ENCODE peak calls at places on chromosome 1, in four cellular contexts. N, R, U and P are unnamed samples. For H3K27me3, H3K36me3 and H3K9me1, the result is how much of the 10 kb centered on the place peaks cover.

GRCh38 chr1:4310396-4310923 is 343.9 kb upstream of the AJAP1 start:
- DNase-seq in N (no peak), R (no peak), U (no peak), P (no peak)

GRCh38 chr1:173042806-173043205 is 7.9 kb downstream of the TNFSF18 start:
- DNase-seq in N (no peak), R (no peak), U (no peak), P (no peak)

GRCh38 chr1:202981939-202982338 is 14.9 kb upstream of the CYB5R1 start:
- DNase-seq in N (no peak), R (no peak), U (peak), P (no peak)

GRCh38 chr1:42784946-42785693 is at the start of gene TMEM269:
- DNase-seq in N (peak), R (no peak), U (no peak), P (no peak)

GRCh38 chr1:228150458-228151169 is 884 bp downstream of the GJC2 start:
- DNase-seq in N (no peak), R (peak), U (peak), P (no peak)

GRCh38 chr1:30111431-30111830 is 612.0 kb downstream of the MATN1 start:
- DNase-seq in N (peak), R (peak), U (peak), P (no peak)

GRCh38 chr1:4752059-4752458 is 97.7 kb downstream of the AJAP1 start:
- DNase-seq in N (no peak), R (no peak), U (no peak), P (no peak)

GRCh38 chr1:57927003-57927402 is 503.1 kb upstream of the DAB1 start:
- DNase-seq in N (no peak), R (no peak), U (no peak), P (no peak)

GRCh38 chr1:224502459-224503160 is 68.0 kb upstream of the WDR26 start:
- DNase-seq in N (peak), R (no peak), U (peak), P (no peak)

GRCh38 chr1:28811766-28812668 is at the start of gene OPRD1:
- DNase-seq in N (no peak), R (no peak), U (no peak), P (no peak)

GRCh38 chr1:25580933-25581332 is 35.7 kb upstream of the MAN1C1 start:
- DNase-seq in N (no peak), R (no peak), U (no peak), P (no peak)

GRCh38 chr1:173409613-173410012 is 67.5 kb upstream of the PRDX6 start:
- DNase-seq in N (peak), R (peak), U (no peak), P (no peak)

GRCh38 chr1:156898151-156898550 is 4.6 kb downstream of the PEAR1 start:
- DNase-seq in N (peak), R (peak), U (no peak), P (no peak)

GRCh38 chr1:39698568-39698967 is 7.3 kb upstream of the HPCAL4 start:
- DNase-seq in N (no peak), R (no peak), U (no peak), P (no peak)

GRCh38 chr1:50968884-50969610 is 998 bp upstream of the CDKN2C start:
- DNase-seq in N (peak), R (no peak), U (no peak), P (no peak)

GRCh38 chr1:39268112-39268581 is 63.7 kb downstream of the MACF1 start:
- DNase-seq in N (peak), R (peak), U (no peak), P (no peak)

GRCh38 chr1:36807262-36807661 is 227.1 kb downstream of the GRIK3 start:
- DNase-seq in N (no peak), R (no peak), U (no peak), P (no peak)

GRCh38 chr1:17168480-17168878 is 36.4 kb upstream of the PADI1 start:
- DNase-seq in N (no peak), R (peak), U (no peak), P (no peak)
- H3K27me3 ChIP-seq in N (under half), R (under half), U (under half), P (under half)

GRCh38 chr1:170601866-170602265 is 62.1 kb upstream of the PRRX1 start:
- DNase-seq in N (no peak), R (no peak), U (no peak), P (no peak)
- H3K36me3 ChIP-seq in N (under half), R (under half), U (under half), P (under half)

DNA sequence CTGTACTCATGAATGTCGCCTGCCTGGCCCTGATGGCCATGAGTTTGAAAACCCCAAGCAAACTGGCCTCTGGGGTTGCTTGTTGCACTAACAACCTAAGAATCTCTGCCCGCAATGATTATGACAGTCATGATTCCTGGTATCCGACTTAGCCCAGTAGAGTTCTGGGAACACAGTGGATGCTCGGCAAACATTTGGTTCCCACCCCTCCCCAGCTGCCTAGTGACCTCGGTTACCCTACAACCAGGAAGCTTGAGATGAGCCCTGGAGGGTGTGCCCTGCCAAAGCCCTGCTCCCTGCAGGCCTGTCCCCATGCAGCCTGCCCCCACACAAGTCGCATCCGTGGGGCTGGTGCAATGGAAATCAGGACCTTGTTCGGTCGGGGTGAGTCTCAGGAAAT is 76.0 kb upstream of the ZBTB40 start:
- DNase-seq in N (no peak), R (no peak), U (no peak), P (no peak)
- H3K9me1 ChIP-seq in N (under half), R (under half), U (under half), P (under half)

GRCh38 chr1:87757700-87758099 is 429.0 kb downstream of the LMO4 start:
- DNase-seq in N (no peak), R (peak), U (peak), P (no peak)
- H3K27me3 ChIP-seq in N (under half), R (under half), U (under half), P (under half)

DNA sequence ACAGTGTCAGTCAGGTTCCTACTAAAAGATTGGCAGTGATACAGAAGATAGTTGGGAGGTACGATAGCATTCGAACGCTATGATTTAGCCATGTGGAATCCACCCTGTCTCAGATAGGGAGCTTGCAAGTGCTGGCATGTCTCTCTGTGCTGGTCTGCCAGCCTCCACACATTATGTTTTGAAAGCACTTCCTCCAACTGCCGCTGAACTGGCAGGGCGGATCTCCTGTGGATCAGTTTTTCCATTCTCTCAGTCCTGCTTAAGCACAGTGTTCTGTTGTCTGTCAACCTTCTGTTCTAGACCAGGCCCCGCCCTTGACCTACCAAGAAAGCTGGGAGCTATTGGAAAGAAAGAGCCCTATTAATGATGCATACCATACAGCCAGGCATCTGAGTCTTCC is 65.5 kb upstream of the PALMD start:
- DNase-seq in N (peak), R (no peak), U (no peak), P (peak)
- H3K36me3 ChIP-seq in N (under half), R (under half), U (under half), P (under half)